ENCODE peak calls at places on chromosomes 16 and 17, in seven cellular contexts. E is GM13976; L is RCC 7860; N is MCF 10A; T is activated T-helper 1 cell treated with anti-CD3 and anti-CD28 coated beads, Interleukin-2, amount 50 U/mL, for 16 hours; Q is IMR-90; Z is lower leg skin. K is an unnamed sample.
A peak's percentile ranks its signal among the peaks of the same experiment; 100 is the strongest.

GRCh38 chr16:2206780-2207433 is 1.7 kb downstream of the MLST8 start:
- DNase-seq in T (no peak), Z (no peak), Q (no peak), E (no peak), N (no peak), L (no peak), K (no peak)

GRCh38 chr17:67431210-67432015 is 54.3 kb downstream of the PITPNC1 start:
- DNase-seq in N (peak; percentile 77), L (peak; percentile 92), E (peak; percentile 55), T (no peak), Q (peak; percentile 80), Z (no peak), K (no peak)

GRCh38 chr17:72182256-72182890 is 61.6 kb downstream of the SOX9 start:
- DNase-seq in Z (no peak), N (no peak), E (no peak), L (no peak), Q (no peak), T (no peak), K (no peak)

GRCh38 chr16:57013268-57013667 is 23.9 kb downstream of the NLRC5 start:
- DNase-seq in T (no peak), Q (peak; percentile 71), Z (no peak), E (no peak), L (peak; percentile 14), N (no peak), K (no peak)

GRCh38 chr16:84735846-84736586 is 36.2 kb downstream of the USP10 start:
- DNase-seq in Q (no peak), T (no peak), L (no peak), N (peak; percentile 36), Z (no peak), E (no peak), K (no peak)

GRCh38 chr17:27591986-27592385 is 39.0 kb upstream of the LGALS9 start:
- DNase-seq in Q (no peak), T (no peak), L (no peak), E (no peak), N (no peak), Z (no peak), K (no peak)

GRCh38 chr17:57925361-57925990 is 29.7 kb downstream of the CUEDC1 start:
- DNase-seq in T (no peak), E (no peak), Z (no peak), N (no peak), Q (no peak), L (no peak), K (no peak)

GRCh38 chr16:80580109-80580832 is 39.5 kb downstream of the DYNLRB2 start:
- DNase-seq in L (no peak), T (peak; percentile 21), Q (peak; percentile 45), E (peak; percentile 68), Z (no peak), N (no peak), K (no peak)

GRCh38 chr17:49896222-49896621 is 48.4 kb upstream of the TAC4 start:
- DNase-seq in L (no peak), N (no peak), E (no peak), T (no peak), Z (no peak), Q (no peak), K (no peak)

GRCh38 chr17:18009609-18010420 is 29.2 kb downstream of the ATPAF2 start:
- DNase-seq in Z (no peak), E (no peak), L (no peak), T (no peak), Q (no peak), N (no peak), K (no peak)

GRCh38 chr16:12972246-12972645 is 70.8 kb downstream of the SHISA9 start:
- DNase-seq in T (no peak), Q (no peak), E (no peak), L (no peak), Z (no peak), N (no peak), K (no peak)

GRCh38 chr17:45770632-45771472 is 13.3 kb upstream of the CRHR1 start:
- DNase-seq in Z (no peak), Q (no peak), E (no peak), N (no peak), T (no peak), L (no peak), K (no peak)

GRCh38 chr16:85615852-85616607 is 2.9 kb downstream of the GSE1 start:
- DNase-seq in Z (peak; percentile 76), T (peak; percentile 57), L (peak; percentile 71), E (peak; percentile 93), N (peak; percentile 57), Q (peak; percentile 81), K (peak; percentile 75)

GRCh38 chr17:45784293-45784582 is at the start of gene CRHR1:
- DNase-seq in N (no peak), L (no peak), Q (no peak), Z (no peak), E (no peak), T (no peak), K (no peak)

GRCh38 chr17:34841467-34841866 is 119.8 kb downstream of the CCT6B start:
- DNase-seq in N (no peak), Z (no peak), T (no peak), Q (no peak), L (no peak), E (no peak), K (no peak)

GRCh38 chr17:74742153-74742515 is 5.1 kb downstream of the RAB37 start:
- DNase-seq in N (no peak), L (no peak), E (peak; percentile 67), Z (no peak), Q (peak; percentile 31), T (no peak), K (no peak)

GRCh38 chr17:36665417-36665816 is 64.0 kb downstream of the MRM1 start:
- DNase-seq in Q (no peak), Z (no peak), E (no peak), T (no peak), L (no peak), N (peak; percentile 48), K (no peak)

GRCh38 chr16:80993293-80993691 is 13.4 kb downstream of the CMC2 start:
- DNase-seq in N (peak; percentile 67), Q (peak; percentile 90), Z (no peak), E (no peak), L (peak; percentile 64), T (no peak), K (no peak)

GRCh38 chr17:70168044-70168978 is 1.0 kb upstream of the KCNJ2 start:
- DNase-seq in N (peak; percentile 73), E (peak; percentile 52), Q (peak; percentile 81), L (peak; percentile 25), T (no peak), Z (peak; percentile 65), K (no peak)

GRCh38 chr16:54277845-54278703 is 8.5 kb downstream of the IRX3 start:
- DNase-seq in N (no peak), L (no peak), Q (no peak), Z (no peak), E (no peak), T (no peak), K (no peak)

GRCh38 chr17:41322264-41322902 is 6.9 kb upstream of the KRTAP17-1 start:
- DNase-seq in N (peak; percentile 61), Z (no peak), T (no peak), E (peak; percentile 49), Q (peak; percentile 79), L (peak; percentile 64), K (no peak)

GRCh38 chr17:21218101-21218500 is 4.1 kb upstream of the TMEM11 start:
- DNase-seq in Z (no peak), T (no peak), N (no peak), E (no peak), Q (no peak), L (no peak), K (no peak)

GRCh38 chr17:10803830-10804498 is at the start of gene TMEM238L:
- DNase-seq in Z (no peak), N (no peak), T (no peak), E (no peak), L (no peak), Q (no peak), K (no peak)

GRCh38 chr16:10561001-10561400 is 19.4 kb downstream of the EMP2 start:
- DNase-seq in N (no peak), E (no peak), T (no peak), Q (no peak), L (no peak), Z (no peak), K (no peak)

GRCh38 chr17:81586096-81586495 is 33.9 kb upstream of the FAAP100 start:
- DNase-seq in E (no peak), T (no peak), L (no peak), Q (no peak), N (no peak), Z (no peak), K (no peak)

GRCh38 chr16:86761117-86761971 is 183.0 kb downstream of the FOXL1 start:
- DNase-seq in N (peak; percentile 83), Z (no peak), E (peak; percentile 76), T (no peak), Q (peak; percentile 68), L (peak; percentile 8), K (peak; percentile 68)

GRCh38 chr17:81035389-81036127 is 607 bp downstream of the BAIAP2 start:
- DNase-seq in L (no peak), Q (no peak), N (peak; percentile 34), Z (no peak), T (no peak), E (no peak), K (no peak)

GRCh38 chr17:7325031-7325528 is 4.1 kb downstream of the NEURL4 start:
- DNase-seq in E (no peak), Z (no peak), L (no peak), Q (no peak), T (no peak), N (no peak), K (no peak)